ENCODE peak calls at places on chromosomes 6 and 20, in seven cellular contexts. One of them, this sample, is unnamed.
A peak's percentile ranks its signal among the peaks of the same experiment; 100 is the strongest.

GRCh38 chr6:146901940-146902816 is 302.0 kb upstream of the STXBP5 start:
- DNase-seq in T1000: no peak
- DNase-seq in M059J: peak; percentile 28
- DNase-seq in brain microvascular endothelial cell: no peak
- DNase-seq in A549: no peak
- DNase-seq in choroid plexus epithelial cell: peak; percentile 51
- DNase-seq in SJSA1: no peak
- DNase-seq in this sample: no peak

GRCh38 chr6:133591330-133591729 is 297.6 kb upstream of the TCF21 start:
- DNase-seq in M059J: no peak
- DNase-seq in T1000: no peak
- DNase-seq in A549: no peak
- DNase-seq in choroid plexus epithelial cell: no peak
- DNase-seq in SJSA1: no peak
- DNase-seq in brain microvascular endothelial cell: no peak
- DNase-seq in this sample: no peak

GRCh38 chr20:12722096-12722495 is 286.7 kb upstream of the SPTLC3 start:
- DNase-seq in SJSA1: no peak
- DNase-seq in T1000: no peak
- DNase-seq in choroid plexus epithelial cell: no peak
- DNase-seq in M059J: no peak
- DNase-seq in brain microvascular endothelial cell: no peak
- DNase-seq in A549: no peak
- DNase-seq in this sample: no peak

GRCh38 chr6:56689114-56689513 is 46.4 kb upstream of the DST start:
- DNase-seq in choroid plexus epithelial cell: no peak
- DNase-seq in A549: no peak
- DNase-seq in T1000: no peak
- DNase-seq in M059J: no peak
- DNase-seq in SJSA1: no peak
- DNase-seq in brain microvascular endothelial cell: no peak
- DNase-seq in this sample: no peak

GRCh38 chr20:59018817-59019216 is 412 bp upstream of the TUBB1 start:
- DNase-seq in A549: no peak
- DNase-seq in brain microvascular endothelial cell: no peak
- DNase-seq in choroid plexus epithelial cell: no peak
- DNase-seq in SJSA1: no peak
- DNase-seq in M059J: no peak
- DNase-seq in T1000: no peak
- DNase-seq in this sample: no peak

GRCh38 chr6:87722831-87723726 is 21.0 kb upstream of the AKIRIN2 start:
- DNase-seq in T1000: peak; percentile 65
- DNase-seq in SJSA1: peak; percentile 89
- DNase-seq in choroid plexus epithelial cell: peak; percentile 93
- DNase-seq in M059J: peak; percentile 97
- DNase-seq in brain microvascular endothelial cell: peak; percentile 84
- DNase-seq in A549: peak; percentile 94
- DNase-seq in this sample: peak; percentile 78

GRCh38 chr6:137728386-137729349 is 138.4 kb upstream of the TNFAIP3 start:
- DNase-seq in brain microvascular endothelial cell: peak; percentile 94
- DNase-seq in SJSA1: peak; percentile 74
- DNase-seq in M059J: peak; percentile 90
- DNase-seq in choroid plexus epithelial cell: peak; percentile 87
- DNase-seq in T1000: peak; percentile 24
- DNase-seq in A549: peak; percentile 25
- DNase-seq in this sample: peak; percentile 74

GRCh38 chr20:23235173-23236027 is 115.2 kb upstream of the NXT1 start:
- DNase-seq in M059J: peak; percentile 60
- DNase-seq in SJSA1: no peak
- DNase-seq in brain microvascular endothelial cell: no peak
- DNase-seq in A549: peak; percentile 78
- DNase-seq in T1000: no peak
- DNase-seq in choroid plexus epithelial cell: peak; percentile 88
- DNase-seq in this sample: peak; percentile 43

GRCh38 chr6:144886682-144887081 is 601.5 kb downstream of the UTRN start:
- DNase-seq in A549: no peak
- DNase-seq in choroid plexus epithelial cell: no peak
- DNase-seq in T1000: no peak
- DNase-seq in SJSA1: no peak
- DNase-seq in brain microvascular endothelial cell: no peak
- DNase-seq in M059J: no peak
- DNase-seq in this sample: no peak

GRCh38 chr6:144283781-144284473 is 1.2 kb upstream of the UTRN start:
- DNase-seq in M059J: peak; percentile 57
- DNase-seq in T1000: no peak
- DNase-seq in brain microvascular endothelial cell: peak; percentile 20
- DNase-seq in A549: no peak
- DNase-seq in choroid plexus epithelial cell: peak; percentile 62
- DNase-seq in SJSA1: no peak
- DNase-seq in this sample: peak; percentile 49

GRCh38 chr6:53984163-53984562 is 127.1 kb upstream of the MLIP start:
- DNase-seq in M059J: peak; percentile 100
- DNase-seq in T1000: peak; percentile 33
- DNase-seq in SJSA1: peak; percentile 78
- DNase-seq in A549: peak; percentile 68
- DNase-seq in brain microvascular endothelial cell: peak; percentile 97
- DNase-seq in choroid plexus epithelial cell: peak; percentile 96
- DNase-seq in this sample: peak; percentile 51

GRCh38 chr6:41187924-41188886 is 12.7 kb downstream of the TREML2 start:
- DNase-seq in M059J: no peak
- DNase-seq in choroid plexus epithelial cell: no peak
- DNase-seq in SJSA1: no peak
- DNase-seq in T1000: no peak
- DNase-seq in brain microvascular endothelial cell: no peak
- DNase-seq in A549: no peak
- DNase-seq in this sample: no peak

GRCh38 chr6:131062245-131063027 is 609 bp downstream of the EPB41L2 start:
- DNase-seq in SJSA1: peak; percentile 42
- DNase-seq in T1000: no peak
- DNase-seq in A549: no peak
- DNase-seq in M059J: peak; percentile 50
- DNase-seq in choroid plexus epithelial cell: no peak
- DNase-seq in brain microvascular endothelial cell: no peak
- DNase-seq in this sample: peak; percentile 12

GRCh38 chr6:12328701-12329100 is 38.5 kb downstream of the EDN1 start:
- DNase-seq in A549: peak; percentile 58
- DNase-seq in choroid plexus epithelial cell: no peak
- DNase-seq in T1000: no peak
- DNase-seq in M059J: peak; percentile 14
- DNase-seq in brain microvascular endothelial cell: no peak
- DNase-seq in SJSA1: no peak
- DNase-seq in this sample: no peak

GRCh38 chr6:128400875-128401274 is 119.5 kb downstream of the PTPRK start:
- DNase-seq in SJSA1: no peak
- DNase-seq in M059J: peak; percentile 30
- DNase-seq in brain microvascular endothelial cell: no peak
- DNase-seq in A549: no peak
- DNase-seq in T1000: no peak
- DNase-seq in choroid plexus epithelial cell: no peak
- DNase-seq in this sample: no peak

GRCh38 chr6:34523441-34524206 is 32.5 kb downstream of the SPDEF start:
- DNase-seq in choroid plexus epithelial cell: no peak
- DNase-seq in A549: no peak
- DNase-seq in brain microvascular endothelial cell: no peak
- DNase-seq in SJSA1: no peak
- DNase-seq in M059J: no peak
- DNase-seq in T1000: no peak
- DNase-seq in this sample: no peak

GRCh38 chr6:135535989-135536414 is 38.5 kb upstream of the AHI1 start:
- DNase-seq in brain microvascular endothelial cell: peak; percentile 76
- DNase-seq in T1000: peak; percentile 17
- DNase-seq in A549: peak; percentile 63
- DNase-seq in M059J: peak; percentile 87
- DNase-seq in choroid plexus epithelial cell: peak; percentile 96
- DNase-seq in SJSA1: no peak
- DNase-seq in this sample: peak; percentile 12